ENCODE peak calls at places on chromosomes 7 and 10, in nine cellular contexts. K is NAMALWA; P is GM04503; X is Right ventricle myocardium superior; M is effector memory CD8-positive, alpha-beta T cell; O is lower lobe of right lung; H is mesothelial cell of epicardium; Z is PC-3; G is neural progenitor cell. D is an unnamed sample.

GRCh38 chr10:5496261-5497250 is 2.8 kb downstream of the CALML5 start:
- DNase-seq in K (no peak), P (no peak), X (no peak), M (no peak), O (no peak), H (no peak), Z (no peak), G (no peak), D (no peak)

GRCh38 chr7:54841772-54842707 is 83.0 kb upstream of the SEC61G start:
- DNase-seq in K (peak; percentile 50), P (peak; percentile 35), X (peak; percentile 66), M (no peak), O (peak; percentile 54), H (no peak), Z (peak; percentile 60), G (peak; percentile 19), D (no peak)

GRCh38 chr7:159006610-159007130 is 138.0 kb downstream of the VIPR2 start:
- DNase-seq in K (no peak), P (no peak), X (no peak), M (no peak), O (no peak), H (no peak), Z (peak; percentile 12), G (no peak), D (no peak)

GRCh38 chr10:71985542-71986250 is 21.5 kb downstream of the CHST3 start:
- DNase-seq in K (no peak), P (no peak), X (peak; percentile 73), M (no peak), O (peak; percentile 53), H (no peak), Z (no peak), G (no peak), D (no peak)

GRCh38 chr7:130890176-130891020 is 156.4 kb upstream of the KLF14 start:
- DNase-seq in K (no peak), P (no peak), X (peak; percentile 40), M (no peak), O (no peak), H (no peak), Z (no peak), G (no peak), D (no peak)

GRCh38 chr10:71712170-71712569 is 7.4 kb downstream of the C10orf105 start:
- DNase-seq in K (no peak), P (no peak), X (no peak), M (no peak), O (no peak), H (no peak), Z (no peak), G (no peak), D (no peak)

GRCh38 chr7:151819826-151820225 is 57.1 kb downstream of the PRKAG2 start:
- DNase-seq in K (no peak), P (no peak), X (peak; percentile 19), M (no peak), O (no peak), H (no peak), Z (no peak), G (no peak), D (no peak)

GRCh38 chr10:70920519-70920918 is 32.2 kb upstream of the PCBD1 start:
- DNase-seq in K (no peak), P (no peak), X (peak; percentile 15), M (no peak), O (peak; percentile 93), H (no peak), Z (peak; percentile 68), G (no peak), D (no peak)

GRCh38 chr7:135599471-135599870 is 41.8 kb downstream of the NUP205 start:
- DNase-seq in K (no peak), P (no peak), X (no peak), M (no peak), O (no peak), H (no peak), Z (no peak), G (no peak), D (no peak)

GRCh38 chr10:132299381-132300336 is 8.1 kb downstream of the STK32C start:
- DNase-seq in K (no peak), P (no peak), X (no peak), M (no peak), O (no peak), H (no peak), Z (no peak), G (no peak), D (no peak)

GRCh38 chr10:9311702-9312499 is 1257.4 kb downstream of the GATA3 start:
- DNase-seq in K (no peak), P (no peak), X (no peak), M (no peak), O (no peak), H (no peak), Z (peak; percentile 2), G (no peak), D (no peak)

GRCh38 chr7:82677493-82677892 is 233.9 kb upstream of the CACNA2D1 start:
- DNase-seq in K (peak; percentile 46), P (no peak), X (no peak), M (peak; percentile 22), O (no peak), H (no peak), Z (no peak), G (no peak), D (no peak)

GRCh38 chr7:42097756-42098155 is 139.3 kb downstream of the GLI3 start:
- DNase-seq in K (peak; percentile 9), P (peak; percentile 85), X (no peak), M (no peak), O (no peak), H (no peak), Z (peak; percentile 93), G (no peak), D (no peak)

GRCh38 chr7:151518105-151518780 is 1.5 kb downstream of the RHEB start:
- DNase-seq in K (peak; percentile 64), P (no peak), X (peak; percentile 65), M (peak; percentile 32), O (peak; percentile 66), H (no peak), Z (peak; percentile 65), G (peak; percentile 37), D (peak; percentile 49)

GRCh38 chr10:79027147-79028055 is 41.4 kb upstream of the ZMIZ1 start:
- DNase-seq in K (no peak), P (no peak), X (no peak), M (peak; percentile 82), O (peak; percentile 47), H (no peak), Z (peak; percentile 50), G (no peak), D (no peak)

GRCh38 chr10:7130191-7130911 is 280.5 kb downstream of the SFMBT2 start:
- DNase-seq in K (no peak), P (no peak), X (no peak), M (no peak), O (peak; percentile 50), H (no peak), Z (no peak), G (no peak), D (no peak)

GRCh38 chr10:93431361-93431760 is 50.8 kb downstream of the MYOF start:
- DNase-seq in K (no peak), P (no peak), X (no peak), M (no peak), O (no peak), H (no peak), Z (no peak), G (no peak), D (no peak)

GRCh38 chr10:70913546-70914240 is 25.3 kb upstream of the PCBD1 start:
- DNase-seq in K (no peak), P (no peak), X (peak; percentile 17), M (no peak), O (peak; percentile 24), H (no peak), Z (no peak), G (no peak), D (no peak)

GRCh38 chr10:120632047-120632446 is 175.0 kb downstream of the PLPP4 start:
- DNase-seq in K (no peak), P (no peak), X (no peak), M (no peak), O (no peak), H (no peak), Z (peak; percentile 45), G (no peak), D (no peak)

GRCh38 chr10:85098835-85099521 is 770.6 kb downstream of the CCSER2 start:
- DNase-seq in K (no peak), P (no peak), X (no peak), M (no peak), O (no peak), H (no peak), Z (peak; percentile 35), G (no peak), D (no peak)

GRCh38 chr7:101537205-101537604 is 91.9 kb downstream of the MYL10 start:
- DNase-seq in K (no peak), P (no peak), X (no peak), M (no peak), O (no peak), H (no peak), Z (peak; percentile 12), G (no peak), D (no peak)

GRCh38 chr10:61464461-61465215 is 11.5 kb upstream of the TMEM26 start:
- DNase-seq in K (no peak), P (peak; percentile 61), X (no peak), M (no peak), O (no peak), H (no peak), Z (peak; percentile 94), G (no peak), D (no peak)

GRCh38 chr7:157613575-157614322 is 276.9 kb downstream of the DNAJB6 start:
- DNase-seq in K (no peak), P (no peak), X (peak; percentile 35), M (no peak), O (no peak), H (no peak), Z (peak; percentile 8), G (no peak), D (no peak)

GRCh38 chr10:113865896-113866295 is 11.4 kb downstream of the NHLRC2 start:
- DNase-seq in K (no peak), P (no peak), X (no peak), M (no peak), O (no peak), H (no peak), Z (no peak), G (no peak), D (no peak)

GRCh38 chr7:99366646-99367045 is 7.9 kb upstream of the ARPC1B start:
- DNase-seq in K (no peak), P (no peak), X (no peak), M (no peak), O (peak; percentile 27), H (no peak), Z (no peak), G (peak; percentile 48), D (no peak)

GRCh38 chr7:75842836-75843446 is 29.3 kb upstream of the CCL24 start:
- DNase-seq in K (peak; percentile 28), P (peak; percentile 67), X (no peak), M (no peak), O (no peak), H (no peak), Z (peak; percentile 84), G (no peak), D (no peak)

GRCh38 chr10:23075672-23076071 is 19.7 kb upstream of the MSRB2 start:
- DNase-seq in K (no peak), P (no peak), X (no peak), M (no peak), O (no peak), H (no peak), Z (no peak), G (no peak), D (no peak)

GRCh38 chr10:28948045-28948444 is 270.7 kb downstream of the BAMBI start:
- DNase-seq in K (no peak), P (no peak), X (no peak), M (no peak), O (no peak), H (no peak), Z (peak; percentile 57), G (no peak), D (no peak)

GRCh38 chr7:102236592-102237287 is 49.9 kb upstream of the SH2B2 start:
- DNase-seq in K (peak; percentile 79), P (no peak), X (peak; percentile 74), M (peak; percentile 10), O (no peak), H (peak; percentile 78), Z (peak; percentile 70), G (peak; percentile 83), D (peak; percentile 34)

GRCh38 chr10:12796431-12797185 is 204.9 kb downstream of the CCDC3 start:
- DNase-seq in K (no peak), P (no peak), X (no peak), M (no peak), O (no peak), H (no peak), Z (no peak), G (no peak), D (no peak)